ENCODE peak calls at places on chromosomes 5 and 9, in seven cellular contexts. R is left lobe of liver; C is T-helper 2 cell treated with Interferon-gamma antibody and Interleukin-4, amounts not matched to agents 5 μg/mL and 100 μg/mL, for 36 hours; H is stimulated activated CD8-positive, alpha-beta memory T cell treated with anti-CD3 and anti-CD28 coated beads, Interleukin-15, amount 100 ng/mL, for 24 hours; Q is NCI-H524 treated with DMSO at 0.1 percent for 48 hours; P is foreskin fibroblast; I is EH. E is an unnamed sample.

GRCh38 chr9:6467006-6467625 is 54.1 kb downstream of the UHRF2 start:
- DNase-seq in P (no peak), R (no peak), H (no peak), Q (no peak), C (no peak), I (peak; percentile 19), E (no peak)

GRCh38 chr5:163459465-163459887 is 426 bp downstream of the NUDCD2 start:
- DNase-seq in H (no peak), P (no peak), R (no peak), I (no peak), Q (no peak), C (no peak), E (peak; percentile 60)

GRCh38 chr5:77356740-77357139 is 135.4 kb downstream of the WDR41 start:
- DNase-seq in Q (no peak), C (peak; percentile 70), R (no peak), P (peak; percentile 63), I (peak; percentile 89), H (no peak), E (no peak)

GRCh38 chr9:121692606-121693505 is 41.4 kb downstream of the DAB2IP start:
- DNase-seq in H (no peak), Q (no peak), P (peak; percentile 65), I (peak; percentile 88), C (no peak), R (no peak), E (no peak)

GRCh38 chr5:53631251-53631650 is 70.8 kb downstream of the NDUFS4 start:
- DNase-seq in Q (no peak), P (no peak), I (no peak), H (no peak), R (no peak), C (no peak), E (no peak)

GRCh38 chr9:132288371-132288770 is 66.4 kb downstream of the SETX start:
- DNase-seq in R (no peak), I (peak; percentile 79), C (no peak), P (peak; percentile 41), H (no peak), Q (no peak), E (no peak)

GRCh38 chr9:112380771-112381181 is 868 bp downstream of the HSDL2 start:
- DNase-seq in C (peak; percentile 21), I (peak; percentile 22), Q (no peak), R (no peak), P (no peak), H (no peak), E (no peak)

GRCh38 chr5:33472805-33473409 is 32.1 kb downstream of the TARS1 start:
- DNase-seq in H (no peak), R (no peak), I (no peak), C (no peak), Q (no peak), P (no peak), E (no peak)

GRCh38 chr9:95284152-95284551 is 33.4 kb downstream of the FANCC start:
- DNase-seq in I (peak; percentile 58), H (no peak), P (peak; percentile 67), Q (no peak), C (no peak), R (no peak), E (no peak)

GRCh38 chr5:174751154-174751990 is 27.0 kb downstream of the MSX2 start:
- DNase-seq in R (no peak), C (no peak), Q (no peak), H (no peak), P (peak; percentile 10), I (peak; percentile 20), E (no peak)

GRCh38 chr9:21326526-21327139 is 8.6 kb downstream of the KLHL9 start:
- DNase-seq in H (no peak), R (no peak), C (no peak), P (peak; percentile 64), Q (no peak), I (peak; percentile 54), E (peak; percentile 44)

GRCh38 chr5:112762113-112762810 is 24.6 kb downstream of the APC start:
- DNase-seq in P (peak; percentile 44), C (no peak), I (peak; percentile 79), H (no peak), R (no peak), Q (no peak), E (no peak)

GRCh38 chr9:130215341-130216119 is 43.3 kb downstream of the NCS1 start:
- DNase-seq in Q (no peak), R (no peak), C (no peak), H (no peak), I (peak; percentile 56), P (peak; percentile 49), E (no peak)

GRCh38 chr5:154288145-154288544 is 97.6 kb downstream of the GALNT10 start:
- DNase-seq in R (no peak), P (peak; percentile 74), H (no peak), C (no peak), I (peak; percentile 68), Q (no peak), E (no peak)

E was measured in MM.1S.